ENCODE peak calls at places on chromosome 1, in eight cellular contexts. X is body of pancreas, M is ovary, E is IMR-90, Y is HCT116, P is testis, U is right lobe of liver, C is adrenal gland. F is an unnamed sample. For H3K4me1, the result is how much of the 10 kb centered on the place peaks cover.

GRCh38 chr1:36912365-36912840 is 121.9 kb downstream of the GRIK3 start:
- DNase-seq in X (no peak), C (no peak), U (no peak), P (no peak), E (no peak), Y (no peak), M (no peak), F (no peak)

GRCh38 chr1:167342846-167343245 is 122.2 kb downstream of the POU2F1 start:
- DNase-seq in Y (no peak), C (no peak), P (no peak), X (no peak), M (no peak), U (no peak), E (no peak), F (no peak)

GRCh38 chr1:27958513-27958912 is 1.3 kb upstream of the XKR8 start:
- DNase-seq in U (no peak), E (no peak), X (no peak), P (no peak), C (no peak), M (no peak), Y (no peak), F (no peak)

GRCh38 chr1:152347116-152347728 is 12.6 kb downstream of the FLG2 start:
- DNase-seq in U (no peak), M (no peak), E (peak), P (peak), C (peak), X (peak), Y (peak), F (no peak)

GRCh38 chr1:58116284-58116683 is 430.2 kb downstream of the OMA1 start:
- DNase-seq in P (no peak), M (no peak), E (no peak), C (no peak), U (no peak), Y (no peak), X (no peak), F (no peak)

GRCh38 chr1:54287176-54287650 is 87.2 kb downstream of the MRPL37 start:
- DNase-seq in C (peak), Y (no peak), X (peak), U (peak), M (peak), E (peak), P (peak), F (peak)

GRCh38 chr1:31763671-31764306 is 351 bp downstream of the ADGRB2 start:
- DNase-seq in Y (no peak), C (no peak), U (no peak), E (no peak), X (no peak), P (no peak), M (no peak), F (no peak)

GRCh38 chr1:209747580-209748262 is 8.1 kb upstream of the TRAF3IP3 start:
- DNase-seq in E (peak), U (peak), C (peak), X (peak), Y (peak), M (peak), P (peak), F (peak)

GRCh38 chr1:71231751-71232150 is 150.9 kb upstream of the ZRANB2 start:
- DNase-seq in U (no peak), Y (no peak), M (no peak), E (no peak), P (no peak), X (no peak), C (no peak), F (no peak)

GRCh38 chr1:27117733-27118439 is 37.0 kb downstream of the SLC9A1 start:
- DNase-seq in U (no peak), X (no peak), C (no peak), E (peak), M (no peak), P (no peak), Y (no peak), F (no peak)

GRCh38 chr1:12617511-12617900 is 504 bp downstream of the DHRS3 start:
- DNase-seq in C (no peak), M (no peak), X (peak), P (no peak), U (no peak), E (no peak), Y (no peak), F (no peak)

GRCh38 chr1:150001415-150001814 is 9.1 kb downstream of the OTUD7B start:
- DNase-seq in E (no peak), X (no peak), P (no peak), C (no peak), Y (no peak), M (no peak), U (no peak), F (no peak)

GRCh38 chr1:223364685-223365382 is 858 bp upstream of the SUSD4 start:
- DNase-seq in X (no peak), M (peak), E (no peak), P (peak), U (no peak), C (no peak), Y (no peak), F (no peak)

GRCh38 chr1:159922499-159923202 is 2.7 kb downstream of the TAGLN2 start:
- DNase-seq in U (peak), P (no peak), E (peak), C (peak), M (peak), X (peak), Y (no peak), F (no peak)

DNA sequence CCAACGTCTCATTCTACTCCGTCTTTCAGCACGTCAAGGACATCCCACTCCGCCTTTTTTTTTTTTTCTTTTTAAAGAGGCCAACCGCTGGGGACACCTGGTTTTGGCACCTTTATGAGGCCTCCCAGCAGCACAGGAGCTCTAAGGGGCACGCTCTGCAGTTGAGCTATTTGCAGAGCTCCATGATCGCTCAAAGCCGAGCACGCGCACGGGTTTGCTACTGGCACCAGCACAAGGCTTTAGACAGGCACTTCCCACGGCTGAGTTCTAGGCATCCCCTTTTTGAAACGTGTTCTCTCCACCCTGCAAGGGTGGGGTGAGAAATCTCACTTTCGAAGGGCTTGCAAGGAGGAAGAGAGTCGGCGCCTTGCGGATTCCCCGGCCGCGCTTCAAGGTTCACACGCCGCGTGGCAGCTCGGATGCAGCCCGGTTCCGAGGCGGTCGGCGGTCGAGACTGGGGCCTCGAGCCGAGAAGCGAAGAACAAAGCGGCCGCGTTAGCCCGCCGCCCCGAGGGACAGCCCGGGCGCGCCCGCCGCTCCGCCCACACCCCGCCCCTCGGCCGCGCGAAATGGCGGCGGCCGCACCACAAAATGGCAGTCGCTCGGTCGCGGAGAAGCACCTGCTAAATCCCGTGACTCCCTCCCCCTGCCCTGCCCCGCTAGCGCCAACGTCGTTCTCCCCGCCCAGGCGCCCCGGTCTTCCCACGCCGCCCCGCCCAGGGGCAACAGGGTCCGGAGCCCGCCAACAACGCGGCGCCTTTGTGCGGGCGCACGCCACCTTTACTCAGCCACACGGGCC is 12.9 kb upstream of the SPEN start:
- DNase-seq in U (peak), X (peak), P (peak), C (peak), M (peak), E (peak), Y (peak), F (peak)
- TF ChIP-seq POLR2A in U (peak), X (peak), P (no peak), C (peak), M (no peak), E (peak), Y (no peak), F (peak)

GRCh38 chr1:2269193-2269921 is 41.2 kb downstream of the SKI start:
- DNase-seq in E (no peak), U (peak), C (no peak), X (no peak), M (no peak), P (no peak), Y (no peak), F (no peak)

GRCh38 chr1:2267051-2267830 is 39.1 kb downstream of the SKI start:
- DNase-seq in X (no peak), U (peak), E (no peak), P (no peak), M (no peak), Y (no peak), C (no peak), F (no peak)

GRCh38 chr1:2267862-2268261 is 39.7 kb downstream of the SKI start:
- DNase-seq in X (no peak), U (peak), E (no peak), P (no peak), Y (no peak), C (no peak), M (no peak), F (no peak)

GRCh38 chr1:2268285-2269056 is 40.4 kb downstream of the SKI start:
- DNase-seq in C (no peak), E (no peak), U (no peak), M (no peak), X (no peak), Y (no peak), P (no peak), F (no peak)

GRCh38 chr1:2266301-2266967 is 38.3 kb downstream of the SKI start:
- DNase-seq in P (no peak), M (no peak), U (no peak), C (no peak), E (no peak), Y (no peak), X (no peak), F (no peak)
- H3K4me1 ChIP-seq in P (under half), M (under half), U (under half), C (under half), E (under half), Y (under half), X (under half), F (half or more)

GRCh38 chr1:111399792-111400610 is 27.5 kb downstream of the OVGP1 start:
- DNase-seq in U (peak), M (peak), E (peak), Y (peak), C (peak), P (peak), X (peak), F (no peak)
- TF ChIP-seq CTCF in U (peak), M (peak), E (peak), Y (peak), C (peak), P (peak), X (peak), F (peak)

GRCh38 chr1:29668761-29669487 is 432.6 kb downstream of the PTPRU start:
- DNase-seq in M (no peak), Y (no peak), E (no peak), U (no peak), C (no peak), P (no peak), X (no peak), F (no peak)
- TF ChIP-seq POLR2A in M (no peak), Y (no peak), E (no peak), U (no peak), C (no peak), P (no peak), X (no peak), F (no peak)

GRCh38 chr1:231159202-231159962 is 2.5 kb upstream of the TRIM67 start:
- DNase-seq in U (no peak), E (no peak), Y (no peak), M (no peak), X (no peak), P (no peak), C (no peak), F (no peak)
- H3K4me1 ChIP-seq in U (under half), E (under half), Y (under half), M (under half), X (under half), P (under half), C (under half), F (under half)

DNA sequence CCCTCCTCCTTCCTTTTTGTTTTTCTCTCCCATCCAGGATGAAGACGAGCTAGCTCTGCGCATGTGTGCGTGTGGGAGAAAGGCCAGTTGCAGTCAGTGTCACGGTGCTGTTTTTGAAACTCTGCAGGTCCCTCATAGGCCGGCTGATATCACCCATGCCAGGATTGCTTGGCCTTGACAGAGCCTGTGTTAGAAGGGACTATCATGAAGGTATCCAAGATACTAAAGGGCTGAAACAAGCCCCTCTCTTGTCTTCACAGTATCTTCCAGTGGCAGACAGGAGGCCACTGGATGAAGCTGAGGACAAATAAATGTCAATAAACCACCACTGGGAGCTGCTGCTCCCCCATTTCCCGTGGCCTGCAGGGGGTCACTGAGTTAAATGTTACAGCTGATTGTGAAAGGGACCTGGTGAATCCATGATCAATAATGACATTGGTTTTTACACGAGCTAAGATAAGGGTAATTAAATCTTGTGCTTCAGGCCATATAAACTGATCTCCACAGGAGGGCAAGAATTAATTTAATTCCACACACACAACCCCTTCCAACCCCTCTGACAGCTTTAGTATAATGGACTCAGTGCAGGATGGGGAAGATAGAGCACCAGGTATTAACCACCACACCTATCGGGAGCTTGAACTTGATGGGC is 64.6 kb upstream of the TARBP1 start:
- DNase-seq in C (peak), U (no peak), M (peak), Y (no peak), P (peak), E (no peak), X (peak), F (no peak)
- TF ChIP-seq CTCF in C (peak), U (peak), M (peak), Y (no peak), P (no peak), E (no peak), X (no peak), F (no peak)

DNA sequence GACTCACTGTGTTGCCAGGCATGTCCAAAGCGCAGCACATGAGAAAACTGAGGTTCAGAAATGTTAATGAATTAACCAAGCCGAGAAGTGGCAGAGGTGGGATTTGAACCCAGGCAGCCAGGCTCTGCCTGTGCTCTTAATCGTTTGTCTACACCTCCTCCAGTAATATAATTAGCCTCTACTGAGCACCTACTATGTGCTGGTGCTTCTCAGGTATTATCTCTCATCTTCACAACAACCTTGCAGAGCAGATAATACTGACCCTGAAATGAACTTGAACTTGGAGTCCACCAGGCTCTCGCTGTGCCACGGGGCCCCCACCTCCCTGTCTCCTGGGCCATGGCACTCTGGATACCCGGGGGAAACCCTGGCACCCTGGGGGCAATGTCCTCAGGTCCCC is 56.1 kb downstream of the TAS1R2 start:
- DNase-seq in Y (no peak), E (no peak), U (no peak), P (no peak), M (no peak), X (no peak), C (no peak), F (no peak)
- TF ChIP-seq POLR2A in Y (no peak), E (no peak), U (no peak), P (no peak), M (no peak), X (no peak), C (no peak), F (no peak)

F was measured in esophagus squamous epithelium.